ENCODE peak calls at places on chromosomes 1 and 21, in four cellular contexts. H, I, T and K are unnamed samples.
A peak's percentile ranks its signal among the peaks of the same experiment; 100 is the strongest.

GRCh38 chr1:51877434-51878306 is 857 bp downstream of the NRDC start:
- DNase-seq in H (no peak), I (peak; percentile 46), T (peak; percentile 42), K (peak; percentile 18)

GRCh38 chr1:205447457-205448415 is 8.1 kb downstream of the BLACAT1 start:
- DNase-seq in H (no peak), I (peak; percentile 94), T (no peak), K (no peak)

GRCh38 chr1:202812176-202813026 is 1.6 kb downstream of the PCAT6 start:
- DNase-seq in H (no peak), I (peak; percentile 53), T (no peak), K (no peak)

GRCh38 chr1:209688746-209689234 is 13.6 kb downstream of the G0S2 start:
- DNase-seq in H (no peak), I (no peak), T (peak; percentile 52), K (peak; percentile 56)

GRCh38 chr1:83805921-83806320 is 193.0 kb downstream of the TTLL7 start:
- DNase-seq in H (no peak), I (no peak), T (no peak), K (no peak)

GRCh38 chr1:212712451-212713303 is 13.0 kb upstream of the BATF3 start:
- DNase-seq in H (no peak), I (no peak), T (peak; percentile 90), K (peak; percentile 51)

GRCh38 chr1:212386029-212386428 is 28.7 kb downstream of the PACC1 start:
- DNase-seq in H (no peak), I (no peak), T (no peak), K (no peak)

GRCh38 chr1:204560590-204560989 is 44.4 kb downstream of the MDM4 start:
- DNase-seq in H (no peak), I (peak; percentile 54), T (peak; percentile 72), K (no peak)

GRCh38 chr1:186828612-186829542 is at the start of gene PLA2G4A:
- DNase-seq in H (peak; percentile 18), I (peak; percentile 83), T (peak; percentile 73), K (peak; percentile 75)

GRCh38 chr1:151945725-151946365 is 36.5 kb upstream of the THEM4 start:
- DNase-seq in H (peak; percentile 55), I (peak; percentile 93), T (peak; percentile 94), K (peak; percentile 94)

GRCh38 chr1:14848203-14848602 is 249.7 kb downstream of the KAZN start:
- DNase-seq in H (no peak), I (no peak), T (no peak), K (no peak)

GRCh38 chr1:227919916-227920315 is 27.8 kb downstream of the WNT9A start:
- DNase-seq in H (no peak), I (peak; percentile 42), T (no peak), K (no peak)

GRCh38 chr1:9180077-9180819 is 51.3 kb upstream of the GPR157 start:
- DNase-seq in H (no peak), I (no peak), T (peak; percentile 62), K (peak; percentile 61)

GRCh38 chr1:59173721-59174120 is 123.2 kb upstream of the FGGY start:
- DNase-seq in H (no peak), I (no peak), T (peak; percentile 93), K (peak; percentile 72)

GRCh38 chr1:11838349-11839272 is 9.0 kb downstream of the NPPA start:
- DNase-seq in H (peak; percentile 65), I (peak; percentile 80), T (peak; percentile 41), K (no peak)

GRCh38 chr21:14070049-14070893 is 140.5 kb downstream of the LIPI start:
- DNase-seq in H (no peak), I (peak; percentile 27), T (no peak), K (no peak)

GRCh38 chr1:183544598-183545297 is 45.5 kb downstream of the NCF2 start:
- DNase-seq in H (no peak), I (peak; percentile 28), T (no peak), K (no peak)

GRCh38 chr1:233904979-233905415 is 521 bp downstream of the SLC35F3 start:
- DNase-seq in H (no peak), I (no peak), T (no peak), K (peak; percentile 43)

GRCh38 chr1:61482170-61482569 is 242.8 kb downstream of the TM2D1 start:
- DNase-seq in H (no peak), I (no peak), T (no peak), K (no peak)

GRCh38 chr1:112449630-112449983 is 53.6 kb downstream of the CTTNBP2NL start:
- DNase-seq in H (no peak), I (no peak), T (no peak), K (no peak)

GRCh38 chr1:2405588-2406295 is 6.6 kb downstream of the PEX10 start:
- DNase-seq in H (no peak), I (no peak), T (peak; percentile 45), K (no peak)

GRCh38 chr1:17684810-17685209 is 70.3 kb upstream of the ACTL8 start:
- DNase-seq in H (no peak), I (no peak), T (no peak), K (no peak)

GRCh38 chr21:33755354-33755753 is 113.1 kb downstream of the ITSN1 start:
- DNase-seq in H (no peak), I (no peak), T (no peak), K (no peak)

GRCh38 chr1:220410681-220411080 is 117.3 kb upstream of the MARK1 start:
- DNase-seq in H (no peak), I (no peak), T (no peak), K (no peak)

GRCh38 chr1:28878796-28879195 is 35.6 kb upstream of the EPB41 start:
- DNase-seq in H (no peak), I (no peak), T (no peak), K (peak; percentile 66)

GRCh38 chr1:57839488-57839887 is 415.6 kb upstream of the DAB1 start:
- DNase-seq in H (no peak), I (no peak), T (no peak), K (no peak)

GRCh38 chr1:240499012-240499411 is 112.9 kb downstream of the GREM2 start:
- DNase-seq in H (no peak), I (no peak), T (peak; percentile 76), K (no peak)

GRCh38 chr1:185257947-185258203 is 59.2 kb downstream of the IVNS1ABP start:
- DNase-seq in H (no peak), I (no peak), T (peak; percentile 17), K (peak; percentile 37)

GRCh38 chr1:23403735-23404486 is 20.6 kb downstream of the TCEA3 start:
- DNase-seq in H (peak; percentile 77), I (peak; percentile 93), T (peak; percentile 89), K (peak; percentile 99)

DNA sequence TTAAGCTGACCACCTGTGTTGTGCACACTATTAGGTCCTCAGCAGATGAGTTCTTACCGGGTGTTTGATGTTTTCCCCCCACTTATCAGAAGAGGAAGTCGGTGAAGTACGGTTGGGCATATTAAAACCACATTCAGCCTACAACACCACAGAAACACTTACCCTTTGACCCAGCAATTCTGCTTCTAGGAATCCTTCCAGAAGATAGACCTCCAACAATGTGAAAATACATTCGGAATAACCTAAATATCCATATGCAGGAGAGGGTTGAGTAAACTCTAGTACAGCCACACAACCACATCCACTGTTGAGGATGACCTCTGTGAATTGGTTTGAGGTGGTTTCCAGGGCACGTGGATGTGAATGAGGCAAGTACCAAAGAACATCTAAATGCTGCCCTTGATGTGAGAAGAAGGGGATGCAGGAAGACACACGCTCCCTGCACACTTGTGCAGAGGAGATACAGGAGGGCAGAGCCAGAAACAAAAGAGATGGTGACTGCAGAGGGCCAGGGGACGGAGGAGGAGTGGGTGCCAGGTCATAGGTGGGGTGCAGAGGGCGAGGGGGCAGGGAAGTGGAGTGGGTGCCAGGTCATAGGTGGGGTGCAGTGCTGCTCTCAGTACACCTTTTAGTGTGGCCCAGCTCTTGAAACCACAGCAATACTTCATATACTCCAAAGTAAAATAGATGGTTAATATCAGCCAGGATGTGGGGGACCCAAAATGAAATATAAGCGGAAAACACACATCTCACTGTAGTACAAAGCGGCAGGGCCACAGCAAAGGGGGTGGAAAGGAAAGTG is 12.8 kb downstream of the ADARB1 start:
- DNase-seq in H (no peak), I (no peak), T (peak; percentile 44), K (no peak)
- H3K4me1 ChIP-seq in H (no peaks in the 10 kb centered on the region), I (no peaks in the 10 kb centered on the region), T (peaks cover 27% of the 10 kb centered on the region), K (peaks cover 8% of the 10 kb centered on the region)

GRCh38 chr1:230067871-230068814 is 1.1 kb downstream of the GALNT2 start:
- DNase-seq in H (peak; percentile 22), I (peak; percentile 64), T (no peak), K (no peak)
- TF ChIP-seq CTCF in H (peak; percentile 15), I (no peak), T (no peak), K (no peak)

GRCh38 chr21:32360401-32360981 is 32.3 kb downstream of the URB1 start:
- DNase-seq in H (no peak), I (no peak), T (no peak), K (peak; percentile 28)

GRCh38 chr21:32352556-32352955 is 40.3 kb downstream of the URB1 start:
- DNase-seq in H (no peak), I (no peak), T (no peak), K (no peak)

GRCh38 chr21:32359719-32360260 is 33.0 kb downstream of the URB1 start:
- DNase-seq in H (no peak), I (no peak), T (no peak), K (no peak)

GRCh38 chr21:32353002-32353711 is 39.7 kb downstream of the URB1 start:
- DNase-seq in H (no peak), I (no peak), T (no peak), K (no peak)

GRCh38 chr21:32356874-32357395 is 35.9 kb downstream of the URB1 start:
- DNase-seq in H (no peak), I (no peak), T (no peak), K (no peak)
- H3K27ac ChIP-seq in H (no peak overlapping the region), I (no peak overlapping the region), T (no peak overlapping the region), K (no peak overlapping the region)

GRCh38 chr1:117481410-117481809 is 114.2 kb downstream of the MAN1A2 start:
- DNase-seq in H (no peak), I (no peak), T (no peak), K (no peak)

DNA sequence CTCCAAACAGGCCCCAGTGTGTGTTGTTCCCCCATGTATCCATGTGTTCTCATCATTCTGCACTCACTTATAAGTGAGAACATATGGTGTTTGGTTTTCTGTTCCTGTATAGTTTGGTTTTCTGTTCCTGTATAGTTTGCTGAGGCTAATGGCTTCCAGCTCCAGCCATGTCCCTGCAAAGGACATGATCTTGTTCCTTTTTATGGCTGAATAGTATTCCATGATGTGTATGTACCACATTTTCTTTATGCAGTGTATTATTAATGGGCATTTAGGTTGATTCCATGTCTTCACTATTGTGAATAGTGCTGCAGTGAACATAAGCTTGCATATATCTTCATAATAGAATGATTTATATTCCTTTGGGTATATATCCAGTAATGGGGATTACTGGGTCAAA is 111.8 kb downstream of the MAN1A2 start:
- DNase-seq in H (no peak), I (no peak), T (no peak), K (no peak)
- H3K4me1 ChIP-seq in H (no peaks in the 10 kb centered on the region), I (no peaks in the 10 kb centered on the region), T (no peaks in the 10 kb centered on the region), K (no peaks in the 10 kb centered on the region)